ENCODE peak calls at places on chromosomes 4 and X, in four cellular contexts. One of them, this sample, is unnamed. For H3K9me3, the result is how much of the 10 kb centered on the place peaks cover.

GRCh38 chr4:47640911-47641310 is 155.8 kb downstream of the ATP10D start:
- DNase-seq in endothelial cell of umbilical vein: no peak
- DNase-seq in spleen: no peak
- DNase-seq in OCI-LY7: no peak
- DNase-seq in this sample: no peak

GRCh38 chr4:143653031-143653430 is 47.4 kb downstream of the FREM3 start:
- DNase-seq in endothelial cell of umbilical vein: peak
- DNase-seq in spleen: no peak
- DNase-seq in OCI-LY7: no peak
- DNase-seq in this sample: no peak

GRCh38 chr4:23856630-23857029 is 33.2 kb downstream of the PPARGC1A start:
- DNase-seq in spleen: no peak
- DNase-seq in OCI-LY7: no peak
- DNase-seq in endothelial cell of umbilical vein: no peak
- DNase-seq in this sample: peak

GRCh38 chr4:186845137-186845842 is 121.6 kb upstream of the FAT1 start:
- DNase-seq in endothelial cell of umbilical vein: peak
- DNase-seq in spleen: no peak
- DNase-seq in OCI-LY7: no peak
- DNase-seq in this sample: no peak

GRCh38 chrX:129772796-129773431 is 6.8 kb upstream of the SASH3 start:
- DNase-seq in spleen: peak
- DNase-seq in endothelial cell of umbilical vein: no peak
- DNase-seq in OCI-LY7: peak
- DNase-seq in this sample: peak

GRCh38 chr4:149029056-149029651 is 586.9 kb upstream of the NR3C2 start:
- DNase-seq in spleen: no peak
- DNase-seq in endothelial cell of umbilical vein: peak
- DNase-seq in OCI-LY7: peak
- DNase-seq in this sample: no peak

GRCh38 chrX:42967681-42968080 is 189.7 kb upstream of the PPP1R2C start:
- DNase-seq in spleen: no peak
- DNase-seq in OCI-LY7: no peak
- DNase-seq in endothelial cell of umbilical vein: no peak
- DNase-seq in this sample: no peak

GRCh38 chrX:23008431-23009099 is 8.8 kb downstream of the DDX53 start:
- DNase-seq in endothelial cell of umbilical vein: peak
- DNase-seq in OCI-LY7: peak
- DNase-seq in spleen: no peak
- DNase-seq in this sample: no peak

GRCh38 chr4:40466789-40467188 is 131.7 kb downstream of the CHRNA9 start:
- DNase-seq in spleen: no peak
- DNase-seq in OCI-LY7: no peak
- DNase-seq in endothelial cell of umbilical vein: no peak
- DNase-seq in this sample: no peak

GRCh38 chr4:26238782-26239647 is 81.8 kb upstream of the RBPJ start:
- DNase-seq in OCI-LY7: no peak
- DNase-seq in endothelial cell of umbilical vein: no peak
- DNase-seq in spleen: no peak
- DNase-seq in this sample: no peak

GRCh38 chr4:163556650-163557391 is 62.3 kb downstream of the TMA16 start:
- DNase-seq in endothelial cell of umbilical vein: no peak
- DNase-seq in spleen: no peak
- DNase-seq in OCI-LY7: no peak
- DNase-seq in this sample: no peak

GRCh38 chrX:124239911-124240310 is 92.5 kb upstream of the TEX13D start:
- DNase-seq in endothelial cell of umbilical vein: no peak
- DNase-seq in spleen: no peak
- DNase-seq in OCI-LY7: no peak
- DNase-seq in this sample: no peak

DNA sequence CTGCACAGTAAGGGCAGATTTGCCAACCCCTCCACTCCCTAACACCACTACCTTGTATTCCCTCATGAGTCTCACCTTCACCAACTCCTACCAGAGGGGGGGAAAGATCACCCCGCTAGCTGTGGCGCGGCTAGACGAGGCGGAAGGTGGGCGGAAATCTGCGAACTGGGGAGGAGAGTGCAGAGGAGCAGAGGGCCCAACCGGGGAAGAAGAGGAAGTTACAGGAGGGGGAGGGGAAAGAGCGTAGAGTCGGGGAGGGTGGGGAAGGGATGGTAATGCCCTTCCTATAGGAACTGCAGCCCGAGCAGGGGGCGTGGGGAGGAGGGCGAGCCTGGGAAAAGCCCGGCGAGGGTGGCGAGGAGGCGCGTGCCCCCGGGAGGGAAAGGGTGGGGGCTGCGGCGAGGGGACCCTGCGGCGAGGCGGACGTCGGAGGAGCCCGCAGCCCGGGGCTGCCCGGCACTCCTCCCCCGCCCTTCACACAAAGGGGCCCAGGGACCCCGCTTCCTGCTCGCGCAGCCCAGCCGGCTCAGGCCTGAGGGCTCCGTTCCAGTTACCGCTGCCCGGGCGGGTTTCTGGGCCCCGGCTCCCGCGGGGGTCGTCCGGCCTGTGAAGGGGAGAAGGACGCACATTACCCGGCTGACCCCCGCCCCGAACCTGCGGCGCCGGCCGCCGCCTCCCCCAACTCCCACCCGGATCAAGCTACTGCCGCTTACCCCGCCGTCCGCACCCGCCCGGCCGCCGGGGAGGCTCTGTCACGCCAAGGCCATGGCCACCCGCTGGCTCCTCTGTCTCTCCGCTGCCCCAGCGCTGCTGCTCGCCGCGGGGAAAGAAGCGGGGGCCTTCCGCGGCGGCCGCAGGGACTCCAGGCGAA is 1.8 kb downstream of the RAP2C start:
- DNase-seq in spleen: peak
- DNase-seq in endothelial cell of umbilical vein: peak
- DNase-seq in OCI-LY7: peak
- DNase-seq in this sample: peak
- H3K27ac ChIP-seq in spleen: peak
- H3K27ac ChIP-seq in endothelial cell of umbilical vein: peak
- H3K27ac ChIP-seq in OCI-LY7: peak
- H3K27ac ChIP-seq in this sample: peak

GRCh38 chrX:102714994-102715393 is 2.7 kb downstream of the GPRASP2 start:
- DNase-seq in spleen: no peak
- DNase-seq in OCI-LY7: no peak
- DNase-seq in endothelial cell of umbilical vein: no peak
- DNase-seq in this sample: no peak
- TF ChIP-seq CTCF in spleen: no peak
- TF ChIP-seq CTCF in OCI-LY7: no peak
- TF ChIP-seq CTCF in endothelial cell of umbilical vein: no peak
- TF ChIP-seq CTCF in this sample: no peak

GRCh38 chrX:155900765-155901164 is 19.6 kb downstream of the VAMP7 start:
- DNase-seq in endothelial cell of umbilical vein: no peak
- DNase-seq in spleen: no peak
- DNase-seq in OCI-LY7: no peak
- DNase-seq in this sample: no peak

GRCh38 chrX:155893513-155893912 is 12.4 kb downstream of the VAMP7 start:
- DNase-seq in OCI-LY7: no peak
- DNase-seq in endothelial cell of umbilical vein: no peak
- DNase-seq in spleen: no peak
- DNase-seq in this sample: no peak

GRCh38 chrX:155896512-155896911 is 15.4 kb downstream of the VAMP7 start:
- DNase-seq in OCI-LY7: no peak
- DNase-seq in endothelial cell of umbilical vein: no peak
- DNase-seq in spleen: no peak
- DNase-seq in this sample: no peak

GRCh38 chrX:155899366-155899765 is 18.2 kb downstream of the VAMP7 start:
- DNase-seq in OCI-LY7: no peak
- DNase-seq in endothelial cell of umbilical vein: no peak
- DNase-seq in spleen: no peak
- DNase-seq in this sample: no peak
- H3K9me3 ChIP-seq in OCI-LY7: under half
- H3K9me3 ChIP-seq in endothelial cell of umbilical vein: under half
- H3K9me3 ChIP-seq in spleen: under half
- H3K9me3 ChIP-seq in this sample: under half

GRCh38 chrX:107574054-107574683 is 54.1 kb upstream of the PRPS1 start:
- DNase-seq in spleen: no peak
- DNase-seq in OCI-LY7: no peak
- DNase-seq in endothelial cell of umbilical vein: no peak
- DNase-seq in this sample: no peak
- H3K27ac ChIP-seq in spleen: no peak
- H3K27ac ChIP-seq in OCI-LY7: no peak
- H3K27ac ChIP-seq in endothelial cell of umbilical vein: no peak
- H3K27ac ChIP-seq in this sample: no peak

This sample was measured in left lung.